ENCODE peak calls at places on chromosome 5, in four cellular contexts. S, E, P and M are unnamed samples.

GRCh38 chr5:94748212-94748611 is 129.7 kb downstream of the SLF1 start:
- DNase-seq in P (no peak), E (no peak), S (no peak), M (no peak)

GRCh38 chr5:76331139-76331538 is 71.9 kb upstream of the IQGAP2 start:
- DNase-seq in S (no peak), P (no peak), E (no peak), M (no peak)

GRCh38 chr5:121913397-121913796 is 48.4 kb upstream of the SRFBP1 start:
- DNase-seq in S (no peak), P (no peak), E (no peak), M (no peak)

GRCh38 chr5:175381116-175381515 is 62.9 kb downstream of the DRD1 start:
- DNase-seq in E (no peak), S (no peak), P (no peak), M (no peak)

GRCh38 chr5:66246621-66247020 is 102.5 kb downstream of the SREK1 start:
- DNase-seq in S (no peak), E (no peak), P (no peak), M (peak; percentile 75)

GRCh38 chr5:137146402-137146889 is 352.7 kb downstream of the SPOCK1 start:
- DNase-seq in S (no peak), P (peak; percentile 72), E (peak; percentile 99), M (peak; percentile 94)

GRCh38 chr5:175590471-175590881 is 67.4 kb upstream of the HRH2 start:
- DNase-seq in E (peak; percentile 79), S (no peak), P (no peak), M (peak; percentile 49)

GRCh38 chr5:157222506-157223230 is 42.0 kb downstream of the ITK start:
- DNase-seq in S (no peak), P (no peak), E (peak; percentile 15), M (peak; percentile 17)

GRCh38 chr5:165573445-165573844 is 2068.0 kb downstream of the MAT2B start:
- DNase-seq in P (no peak), E (no peak), S (no peak), M (peak; percentile 80)

GRCh38 chr5:67426961-67427630 is 230.5 kb upstream of the CD180 start:
- DNase-seq in P (no peak), S (no peak), E (peak; percentile 10), M (peak; percentile 31)

GRCh38 chr5:149289307-149289706 is 17.6 kb downstream of the AFAP1L1 start:
- DNase-seq in S (no peak), P (no peak), E (no peak), M (no peak)

GRCh38 chr5:73966411-73966810 is 340.4 kb downstream of the ARHGEF28 start:
- DNase-seq in E (peak; percentile 76), S (no peak), P (no peak), M (no peak)

GRCh38 chr5:146515473-146516150 is 378 bp downstream of the GPR151 start:
- DNase-seq in S (no peak), E (no peak), P (no peak), M (no peak)

GRCh38 chr5:42993516-42994284 is 46.4 kb downstream of the ANXA2R start:
- DNase-seq in S (no peak), E (no peak), P (peak; percentile 57), M (peak; percentile 41)

GRCh38 chr5:173331287-173331686 is 3.1 kb upstream of the STC2 start:
- DNase-seq in P (no peak), S (no peak), E (no peak), M (no peak)

GRCh38 chr5:173329370-173330150 is 1.3 kb upstream of the STC2 start:
- DNase-seq in S (no peak), E (no peak), P (peak; percentile 86), M (peak; percentile 61)

GRCh38 chr5:173328896-173329369 is 719 bp upstream of the STC2 start:
- DNase-seq in S (no peak), E (peak; percentile 76), P (peak; percentile 70), M (peak; percentile 78)

GRCh38 chr5:173330856-173331206 is 2.6 kb upstream of the STC2 start:
- DNase-seq in P (no peak), S (no peak), E (no peak), M (no peak)

GRCh38 chr5:173330151-173330855 is 2.1 kb upstream of the STC2 start:
- DNase-seq in E (no peak), S (no peak), P (no peak), M (no peak)
- H3K4me3 ChIP-seq in E (no peak overlapping the region), S (peak overlapping the region; percentile 50), P (peak overlapping the region; percentile 75), M (no peak overlapping the region)

GRCh38 chr5:176624142-176624541 is 6.2 kb downstream of the SNCB start:
- DNase-seq in S (no peak), P (no peak), E (no peak), M (no peak)
- H3K27me3 ChIP-seq in S (peaks cover 79% of the 10 kb centered on the region), P (no peaks in the 10 kb centered on the region), E (peaks cover 13% of the 10 kb centered on the region), M (peaks cover 15% of the 10 kb centered on the region)

DNA sequence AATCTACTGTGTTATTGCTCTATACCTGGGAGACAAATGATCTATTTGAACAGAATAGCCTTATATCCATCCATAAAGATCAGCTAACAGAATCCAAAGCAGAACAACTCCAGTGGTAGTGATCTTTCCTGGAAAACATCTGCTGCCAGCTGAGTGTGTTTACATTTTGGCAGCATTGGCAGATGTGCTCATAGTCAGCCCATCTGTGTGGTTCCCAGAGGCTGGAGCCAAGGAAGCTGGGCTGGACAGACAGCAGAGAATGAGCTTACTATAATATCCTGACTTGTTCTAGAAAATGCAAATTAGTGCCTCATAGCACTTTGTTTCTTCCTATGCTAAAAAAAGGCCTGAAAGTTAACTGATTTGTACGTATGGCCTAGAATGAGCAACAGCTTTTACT is 99.7 kb downstream of the ST8SIA4 start:
- DNase-seq in S (no peak), P (no peak), E (no peak), M (peak; percentile 78)
- H3K4me3 ChIP-seq in S (no peak overlapping the region), P (no peak overlapping the region), E (no peak overlapping the region), M (no peak overlapping the region)

GRCh38 chr5:535781-536698 is 11.8 kb upstream of the SLC9A3 start:
- DNase-seq in S (no peak), E (no peak), P (no peak), M (no peak)

GRCh38 chr5:538801-539468 is 14.7 kb upstream of the SLC9A3 start:
- DNase-seq in S (no peak), P (no peak), E (no peak), M (no peak)

GRCh38 chr5:538271-538771 is 14.1 kb upstream of the SLC9A3 start:
- DNase-seq in P (no peak), S (no peak), E (no peak), M (no peak)

GRCh38 chr5:537621-538071 is 13.4 kb upstream of the SLC9A3 start:
- DNase-seq in E (no peak), P (no peak), S (no peak), M (no peak)

DNA sequence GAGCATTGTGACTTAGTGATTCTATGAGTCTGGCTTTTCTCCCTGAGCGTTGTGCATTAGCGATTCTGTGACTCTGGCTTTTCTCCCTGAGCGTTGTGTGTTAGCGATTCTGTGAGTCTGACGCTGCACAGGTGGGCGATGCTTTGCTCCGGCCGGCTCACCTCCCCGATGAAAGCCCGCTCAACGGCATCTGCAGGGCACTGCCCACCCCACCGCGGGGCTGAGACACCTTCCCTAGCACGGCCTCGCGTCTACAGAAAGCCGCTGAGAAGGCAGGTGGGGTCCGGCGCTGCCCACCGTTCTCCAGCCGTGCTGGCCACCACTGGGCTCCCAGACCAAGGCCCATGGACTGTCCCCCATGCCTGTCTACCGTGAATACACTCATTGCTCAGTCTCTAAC is 12.8 kb upstream of the SLC9A3 start:
- DNase-seq in S (no peak), E (no peak), P (no peak), M (no peak)
- H3K27me3 ChIP-seq in S (peaks cover 27% of the 10 kb centered on the region), E (peaks cover 21% of the 10 kb centered on the region), P (peaks cover 11% of the 10 kb centered on the region), M (peaks cover 2% of the 10 kb centered on the region)

GRCh38 chr5:29982446-29982845 is 1211.0 kb upstream of the CDH6 start:
- DNase-seq in S (no peak), E (no peak), P (no peak), M (no peak)
- H3K4me3 ChIP-seq in S (no peak overlapping the region), E (no peak overlapping the region), P (no peak overlapping the region), M (no peak overlapping the region)

GRCh38 chr5:135832941-135833340 is 1.5 kb upstream of the SLC25A48 start:
- DNase-seq in S (no peak), E (no peak), P (no peak), M (no peak)
- H3K27me3 ChIP-seq in S (peaks cover 38% of the 10 kb centered on the region), E (peaks cover 4% of the 10 kb centered on the region), P (no peaks in the 10 kb centered on the region), M (peaks cover 30% of the 10 kb centered on the region)